ENCODE peak calls at places on chromosome 6, in nine cellular contexts. One of them, this sample, is unnamed.

GRCh38 chr6:156832166-156832743 is 55.1 kb downstream of the ARID1B start:
- DNase-seq in glutamatergic neuron: peak; percentile 48
- DNase-seq in A549: peak; percentile 9
- DNase-seq in iPS-NIHi11: no peak
- DNase-seq in osteocyte: no peak
- DNase-seq in HTR-8/SVneo: peak; percentile 25
- DNase-seq in dermis microvascular lymphatic vessel endothelial cell: no peak
- DNase-seq in M059J: peak; percentile 62
- DNase-seq in renal cortical epithelial cell: peak; percentile 49
- DNase-seq in this sample: peak; percentile 68

GRCh38 chr6:6661684-6662083 is 73.2 kb downstream of the LY86 start:
- DNase-seq in A549: no peak
- DNase-seq in HTR-8/SVneo: no peak
- DNase-seq in renal cortical epithelial cell: peak; percentile 84
- DNase-seq in osteocyte: no peak
- DNase-seq in iPS-NIHi11: no peak
- DNase-seq in glutamatergic neuron: no peak
- DNase-seq in dermis microvascular lymphatic vessel endothelial cell: peak; percentile 83
- DNase-seq in M059J: no peak
- DNase-seq in this sample: peak; percentile 90

GRCh38 chr6:168052291-168052891 is 26.6 kb downstream of the FRMD1 start:
- DNase-seq in dermis microvascular lymphatic vessel endothelial cell: no peak
- DNase-seq in iPS-NIHi11: peak; percentile 55
- DNase-seq in A549: no peak
- DNase-seq in renal cortical epithelial cell: no peak
- DNase-seq in osteocyte: no peak
- DNase-seq in HTR-8/SVneo: no peak
- DNase-seq in M059J: peak; percentile 16
- DNase-seq in glutamatergic neuron: no peak
- DNase-seq in this sample: no peak

GRCh38 chr6:89564752-89565427 is 73.7 kb downstream of the LYRM2 start:
- DNase-seq in glutamatergic neuron: no peak
- DNase-seq in iPS-NIHi11: no peak
- DNase-seq in osteocyte: no peak
- DNase-seq in M059J: no peak
- DNase-seq in renal cortical epithelial cell: peak; percentile 11
- DNase-seq in dermis microvascular lymphatic vessel endothelial cell: no peak
- DNase-seq in HTR-8/SVneo: no peak
- DNase-seq in A549: no peak
- DNase-seq in this sample: no peak

GRCh38 chr6:29509239-29509638 is 21.5 kb upstream of the MAS1L start:
- DNase-seq in iPS-NIHi11: no peak
- DNase-seq in renal cortical epithelial cell: no peak
- DNase-seq in osteocyte: peak; percentile 73
- DNase-seq in A549: no peak
- DNase-seq in M059J: no peak
- DNase-seq in HTR-8/SVneo: no peak
- DNase-seq in glutamatergic neuron: no peak
- DNase-seq in dermis microvascular lymphatic vessel endothelial cell: no peak
- DNase-seq in this sample: no peak

GRCh38 chr6:79784013-79784753 is 153.1 kb downstream of the SH3BGRL2 start:
- DNase-seq in dermis microvascular lymphatic vessel endothelial cell: no peak
- DNase-seq in HTR-8/SVneo: no peak
- DNase-seq in M059J: no peak
- DNase-seq in renal cortical epithelial cell: peak; percentile 40
- DNase-seq in iPS-NIHi11: no peak
- DNase-seq in A549: no peak
- DNase-seq in glutamatergic neuron: no peak
- DNase-seq in osteocyte: no peak
- DNase-seq in this sample: no peak

GRCh38 chr6:42452171-42453026 is 673 bp upstream of the TRERF1 start:
- DNase-seq in iPS-NIHi11: peak; percentile 75
- DNase-seq in M059J: peak; percentile 82
- DNase-seq in glutamatergic neuron: peak; percentile 87
- DNase-seq in renal cortical epithelial cell: peak; percentile 72
- DNase-seq in osteocyte: peak; percentile 89
- DNase-seq in HTR-8/SVneo: peak; percentile 74
- DNase-seq in A549: peak; percentile 44
- DNase-seq in dermis microvascular lymphatic vessel endothelial cell: peak; percentile 4
- DNase-seq in this sample: peak; percentile 66

GRCh38 chr6:15495375-15495901 is 167.4 kb downstream of the DTNBP1 start:
- DNase-seq in osteocyte: no peak
- DNase-seq in glutamatergic neuron: no peak
- DNase-seq in HTR-8/SVneo: no peak
- DNase-seq in iPS-NIHi11: no peak
- DNase-seq in M059J: no peak
- DNase-seq in A549: no peak
- DNase-seq in dermis microvascular lymphatic vessel endothelial cell: no peak
- DNase-seq in renal cortical epithelial cell: no peak
- DNase-seq in this sample: no peak

GRCh38 chr6:112038268-112038667 is 15.6 kb upstream of the CCN6 start:
- DNase-seq in M059J: no peak
- DNase-seq in dermis microvascular lymphatic vessel endothelial cell: no peak
- DNase-seq in iPS-NIHi11: no peak
- DNase-seq in HTR-8/SVneo: no peak
- DNase-seq in renal cortical epithelial cell: no peak
- DNase-seq in glutamatergic neuron: no peak
- DNase-seq in osteocyte: no peak
- DNase-seq in A549: no peak
- DNase-seq in this sample: no peak

GRCh38 chr6:79425589-79426311 is 111.5 kb downstream of the LCA5 start:
- DNase-seq in osteocyte: no peak
- DNase-seq in A549: no peak
- DNase-seq in renal cortical epithelial cell: no peak
- DNase-seq in glutamatergic neuron: no peak
- DNase-seq in dermis microvascular lymphatic vessel endothelial cell: no peak
- DNase-seq in M059J: no peak
- DNase-seq in iPS-NIHi11: no peak
- DNase-seq in HTR-8/SVneo: no peak
- DNase-seq in this sample: peak; percentile 21

This sample was measured in lung microvascular endothelial cell.